ENCODE peak calls at places on chromosomes 1 and 21, in five cellular contexts. V, P, J, H and F are unnamed samples.

GRCh38 chr1:204746838-204747442 is 61.4 kb upstream of the LRRN2 start:
- DNase-seq in V (peak), P (peak), J (no peak), H (peak), F (peak)

GRCh38 chr1:156676450-156676819 is 772 bp downstream of the NES start:
- DNase-seq in V (no peak), P (no peak), J (no peak), H (no peak), F (no peak)

GRCh38 chr1:67684526-67685066 is 405 bp upstream of the GADD45A start:
- DNase-seq in V (no peak), P (no peak), J (no peak), H (no peak), F (no peak)

GRCh38 chr21:31283025-31283424 is 61.0 kb downstream of the TIAM1 start:
- DNase-seq in V (no peak), P (peak), J (no peak), H (no peak), F (no peak)

GRCh38 chr1:26537951-26538352 is 8.4 kb downstream of the RPS6KA1 start:
- DNase-seq in V (peak), P (peak), J (no peak), H (peak), F (peak)

GRCh38 chr1:41364444-41365319 is 3.4 kb downstream of the FOXO6 start:
- DNase-seq in V (no peak), P (no peak), J (no peak), H (no peak), F (peak)

GRCh38 chr1:204268101-204268500 is 54.3 kb upstream of the GOLT1A start:
- DNase-seq in V (no peak), P (no peak), J (no peak), H (no peak), F (no peak)

GRCh38 chr1:21652937-21653743 is 16.0 kb downstream of the RAP1GAP start:
- DNase-seq in V (no peak), P (no peak), J (no peak), H (no peak), F (no peak)

GRCh38 chr21:46066843-46067331 is 31.0 kb upstream of the COL6A2 start:
- DNase-seq in V (no peak), P (peak), J (no peak), H (no peak), F (no peak)

GRCh38 chr1:59292557-59292956 is 4.3 kb upstream of the FGGY start:
- DNase-seq in V (peak), P (peak), J (no peak), H (no peak), F (peak)

GRCh38 chr1:55420866-55421265 is 205.7 kb upstream of the USP24 start:
- DNase-seq in V (no peak), P (peak), J (no peak), H (no peak), F (no peak)

GRCh38 chr21:34865922-34866271 is 183.2 kb downstream of the RUNX1 start:
- DNase-seq in V (peak), P (no peak), J (no peak), H (no peak), F (peak)

GRCh38 chr1:207965602-207966387 is 54.9 kb upstream of the CD34 start:
- DNase-seq in V (no peak), P (no peak), J (no peak), H (no peak), F (no peak)

GRCh38 chr1:157371211-157371610 is 181.1 kb downstream of the FCRL5 start:
- DNase-seq in V (no peak), P (peak), J (no peak), H (no peak), F (no peak)

GRCh38 chr1:115413621-115414020 is 75.6 kb upstream of the NGF start:
- DNase-seq in V (no peak), P (no peak), J (no peak), H (no peak), F (no peak)

GRCh38 chr1:212605441-212605976 is 3.1 kb upstream of the ATF3 start:
- DNase-seq in V (no peak), P (peak), J (no peak), H (no peak), F (no peak)

GRCh38 chr1:36693116-36693515 is 210.4 kb upstream of the CSF3R start:
- DNase-seq in V (no peak), P (no peak), J (no peak), H (no peak), F (no peak)

GRCh38 chr1:14697371-14697770 is 98.9 kb downstream of the KAZN start:
- DNase-seq in V (no peak), P (no peak), J (no peak), H (no peak), F (no peak)

GRCh38 chr1:86833461-86834215 is 80.3 kb downstream of the SELENOF start:
- DNase-seq in V (peak), P (peak), J (peak), H (peak), F (peak)
- TF ChIP-seq CTCF in V (peak), P (peak), J (peak), H (peak), F (peak)

GRCh38 chr1:5601516-5601915 is 390.7 kb downstream of the NPHP4 start:
- DNase-seq in V (no peak), P (no peak), J (no peak), H (no peak), F (no peak)
- TF ChIP-seq CTCF in V (no peak), P (no peak), J (no peak), H (no peak), F (no peak)

GRCh38 chr1:210711825-210712224 is 383.1 kb downstream of the HHAT start:
- DNase-seq in V (no peak), P (no peak), J (no peak), H (peak), F (no peak)
- TF ChIP-seq CTCF in V (no peak), P (no peak), J (no peak), H (no peak), F (no peak)

GRCh38 chr1:29703596-29703995 is 467.3 kb downstream of the PTPRU start:
- DNase-seq in V (peak), P (peak), J (no peak), H (peak), F (peak)
- TF ChIP-seq CTCF in V (peak), P (peak), J (peak), H (peak), F (peak)